ENCODE peak calls at places on chromosomes 2 and 18, in four cellular contexts. Y is GM12891, N is esophagus muscularis mucosa, X is HCT116. S is an unnamed sample.

GRCh38 chr2:221135699-221136098 is 436.4 kb downstream of the EPHA4 start:
- DNase-seq in N (no peak), Y (no peak), X (no peak), S (no peak)

GRCh38 chr18:62584241-62585120 is 61.7 kb downstream of the ZCCHC2 start:
- DNase-seq in Y (peak), X (peak), N (peak), S (peak)

GRCh38 chr2:196263181-196263747 is 91.9 kb upstream of the STK17B start:
- DNase-seq in X (no peak), Y (no peak), N (no peak), S (no peak)

GRCh38 chr18:28267878-28268625 is 91.1 kb upstream of the CDH2 start:
- DNase-seq in Y (no peak), N (no peak), X (no peak), S (peak)

GRCh38 chr18:43780782-43781340 is 503.6 kb upstream of the SYT4 start:
- DNase-seq in N (no peak), X (no peak), Y (no peak), S (no peak)

GRCh38 chr18:49682301-49683190 is 120.7 kb downstream of the LIPG start:
- DNase-seq in X (no peak), N (no peak), Y (no peak), S (no peak)

GRCh38 chr2:178401994-178402437 is 49.0 kb downstream of the PRKRA start:
- DNase-seq in Y (no peak), N (no peak), X (no peak), S (no peak)

GRCh38 chr2:163347982-163348842 is 387.6 kb downstream of the FIGN start:
- DNase-seq in N (peak), X (peak), Y (no peak), S (peak)

GRCh38 chr2:148876190-148876588 is 1.2 kb downstream of the KIF5C start:
- DNase-seq in Y (no peak), X (no peak), N (no peak), S (no peak)

GRCh38 chr2:181374741-181375675 is 82.2 kb upstream of the ITGA4 start:
- DNase-seq in X (no peak), N (no peak), Y (no peak), S (no peak)

GRCh38 chr2:221322741-221323140 is 249.4 kb downstream of the EPHA4 start:
- DNase-seq in X (no peak), Y (no peak), N (no peak), S (no peak)

GRCh38 chr2:189829092-189829843 is 45.0 kb downstream of the PMS1 start:
- DNase-seq in N (no peak), Y (no peak), X (no peak), S (no peak)

GRCh38 chr2:36403675-36404230 is 48.2 kb downstream of the CRIM1 start:
- DNase-seq in N (no peak), Y (no peak), X (peak), S (peak)

GRCh38 chr2:157746234-157746950 is 117.7 kb upstream of the ACVR1C start:
- DNase-seq in N (no peak), Y (no peak), X (no peak), S (no peak)

GRCh38 chr18:45962461-45962860 is 4.7 kb downstream of the EPG5 start:
- DNase-seq in Y (no peak), X (no peak), N (no peak), S (no peak)

DNA sequence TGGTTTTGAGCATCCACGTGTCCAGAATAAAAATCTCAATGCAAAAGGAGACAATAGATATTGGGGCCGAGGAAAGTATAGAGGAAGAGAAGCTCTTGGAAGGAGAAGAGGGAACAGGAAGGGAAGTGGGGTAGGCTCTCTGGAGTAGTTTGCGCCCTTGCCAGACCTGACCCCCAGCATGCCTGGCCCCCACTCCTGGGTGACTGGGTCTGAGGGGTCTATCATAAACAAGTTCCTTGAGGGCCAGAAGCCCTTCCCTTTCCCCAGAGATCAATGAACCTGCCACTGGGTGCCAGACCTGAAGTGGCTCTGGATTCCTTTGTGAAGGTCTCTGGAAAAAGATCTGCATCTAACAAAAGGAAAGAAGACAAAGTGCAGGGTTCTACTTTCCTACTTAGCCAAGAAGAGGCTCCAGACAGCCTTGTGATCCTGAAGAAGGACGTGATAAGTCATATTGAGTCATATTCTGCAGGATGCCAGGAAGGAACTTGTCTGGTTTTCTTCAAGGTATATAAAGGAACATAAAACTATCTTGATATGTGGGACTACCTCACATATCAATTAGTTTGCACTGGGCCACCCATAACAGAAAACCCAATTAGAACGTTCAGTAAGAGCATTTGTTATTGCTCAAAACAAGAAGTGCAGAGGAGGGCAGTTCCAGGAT is 18.7 kb upstream of the ATOH8 start:
- DNase-seq in N (no peak), Y (no peak), X (no peak), S (no peak)
- TF ChIP-seq POLR2A in N (no peak), Y (no peak), X (no peak), S (no peak)

GRCh38 chr2:215755651-215756350 is 257.6 kb downstream of the MREG start:
- DNase-seq in N (no peak), Y (no peak), X (no peak), S (no peak)
- TF ChIP-seq POLR2A in N (no peak), Y (no peak), X (no peak), S (no peak)

GRCh38 chr2:113183264-113183663 is 9.5 kb downstream of the PSD4 start:
- DNase-seq in N (no peak), Y (no peak), X (no peak), S (no peak)

GRCh38 chr2:113184531-113185230 is 10.9 kb downstream of the PSD4 start:
- DNase-seq in N (no peak), Y (no peak), X (no peak), S (no peak)

GRCh38 chr2:113181491-113182051 is 7.8 kb downstream of the PSD4 start:
- DNase-seq in Y (no peak), X (no peak), N (no peak), S (no peak)

GRCh38 chr2:113183703-113184102 is 9.9 kb downstream of the PSD4 start:
- DNase-seq in Y (no peak), X (no peak), N (no peak), S (no peak)

DNA sequence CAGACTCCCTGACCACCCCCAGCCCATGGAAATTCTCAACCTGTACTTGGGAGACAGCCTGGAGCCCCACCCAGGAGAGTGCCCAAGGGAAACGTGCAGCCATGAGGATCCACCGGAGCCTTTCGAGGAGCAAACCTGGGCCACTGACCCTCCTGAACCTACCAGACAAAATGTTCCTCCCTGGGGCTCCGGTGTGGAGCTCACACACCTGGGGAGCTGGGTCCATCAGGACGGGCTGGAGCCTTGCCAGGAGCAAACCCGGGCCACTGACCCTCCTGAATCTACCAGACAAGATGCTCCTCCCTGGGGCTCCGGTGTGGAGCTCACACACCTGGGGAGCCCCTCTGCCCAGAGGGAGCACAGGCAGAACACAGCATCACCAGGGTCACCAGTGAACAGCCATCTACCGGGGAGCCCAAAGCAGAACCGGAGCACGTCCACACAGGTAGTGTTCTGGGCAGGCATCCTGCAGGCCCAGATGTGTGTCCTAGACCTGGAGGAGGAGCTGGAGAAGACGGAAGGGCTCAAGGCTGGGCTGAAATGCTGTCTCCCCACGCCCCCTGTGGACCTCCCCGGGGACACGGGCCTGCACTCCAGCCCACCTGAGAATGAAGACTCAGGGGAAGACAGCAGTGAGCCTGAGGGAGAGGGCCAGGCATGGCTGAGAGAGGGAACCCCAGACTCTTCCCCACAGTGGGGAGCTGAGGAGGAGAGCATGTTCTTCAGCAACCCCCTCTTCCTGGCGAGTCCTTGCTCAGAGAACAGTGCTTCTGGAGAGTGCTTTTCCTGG is 8.9 kb downstream of the PSD4 start:
- DNase-seq in Y (no peak), N (no peak), X (no peak), S (no peak)
- TF ChIP-seq POLR2A in Y (no peak), N (no peak), X (no peak), S (no peak)

GRCh38 chr2:143704432-143705106 is 575.4 kb downstream of the ARHGAP15 start:
- DNase-seq in N (no peak), Y (no peak), X (no peak), S (no peak)
- TF ChIP-seq POLR2A in N (no peak), Y (no peak), X (no peak), S (no peak)

DNA sequence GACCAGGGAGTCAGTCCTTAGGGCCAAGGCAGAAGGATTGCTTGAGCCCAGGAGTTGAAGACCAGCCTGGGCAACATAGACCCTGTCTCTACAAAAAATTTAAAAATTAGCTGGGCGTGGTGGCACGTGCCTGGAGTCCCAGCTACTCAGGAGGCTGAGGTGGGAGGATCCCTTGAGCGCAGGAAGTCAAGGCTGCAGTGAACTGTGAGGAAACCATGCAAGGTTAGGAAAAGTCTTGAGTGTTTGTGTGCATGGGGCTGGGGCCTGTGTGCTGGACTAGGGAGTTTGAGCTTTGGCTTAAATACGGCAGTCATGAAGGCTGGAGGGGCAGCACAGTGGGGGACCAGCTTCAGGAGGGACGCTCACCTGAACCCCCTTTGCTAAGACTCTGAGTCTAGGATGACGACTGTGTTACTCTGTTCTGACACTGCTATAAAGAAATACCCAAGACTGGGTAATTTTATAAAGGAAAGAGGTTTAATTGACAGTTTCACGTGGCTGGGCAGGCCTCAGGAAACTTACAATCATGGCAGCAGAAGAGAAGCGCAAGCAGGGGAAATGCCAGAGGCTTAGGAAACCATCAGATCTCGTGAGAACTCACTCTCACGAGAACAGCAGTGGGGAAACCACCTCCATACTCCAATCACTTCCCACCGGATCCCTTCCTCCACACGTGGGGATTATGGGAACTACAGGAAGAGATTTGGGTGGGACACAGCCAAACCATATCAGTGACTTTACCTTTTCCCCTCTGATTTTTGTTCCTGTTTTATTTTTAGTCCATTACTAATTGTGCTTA is 39.4 kb downstream of the GORASP2 start:
- DNase-seq in Y (no peak), X (no peak), N (no peak), S (no peak)
- TF ChIP-seq POLR2A in Y (peak), X (no peak), N (no peak), S (no peak)

GRCh38 chr2:34337735-34338134 is 738.6 kb upstream of the FAM98A start:
- DNase-seq in N (no peak), X (no peak), Y (no peak), S (no peak)
- TF ChIP-seq POLR2A in N (no peak), X (no peak), Y (no peak), S (no peak)

DNA sequence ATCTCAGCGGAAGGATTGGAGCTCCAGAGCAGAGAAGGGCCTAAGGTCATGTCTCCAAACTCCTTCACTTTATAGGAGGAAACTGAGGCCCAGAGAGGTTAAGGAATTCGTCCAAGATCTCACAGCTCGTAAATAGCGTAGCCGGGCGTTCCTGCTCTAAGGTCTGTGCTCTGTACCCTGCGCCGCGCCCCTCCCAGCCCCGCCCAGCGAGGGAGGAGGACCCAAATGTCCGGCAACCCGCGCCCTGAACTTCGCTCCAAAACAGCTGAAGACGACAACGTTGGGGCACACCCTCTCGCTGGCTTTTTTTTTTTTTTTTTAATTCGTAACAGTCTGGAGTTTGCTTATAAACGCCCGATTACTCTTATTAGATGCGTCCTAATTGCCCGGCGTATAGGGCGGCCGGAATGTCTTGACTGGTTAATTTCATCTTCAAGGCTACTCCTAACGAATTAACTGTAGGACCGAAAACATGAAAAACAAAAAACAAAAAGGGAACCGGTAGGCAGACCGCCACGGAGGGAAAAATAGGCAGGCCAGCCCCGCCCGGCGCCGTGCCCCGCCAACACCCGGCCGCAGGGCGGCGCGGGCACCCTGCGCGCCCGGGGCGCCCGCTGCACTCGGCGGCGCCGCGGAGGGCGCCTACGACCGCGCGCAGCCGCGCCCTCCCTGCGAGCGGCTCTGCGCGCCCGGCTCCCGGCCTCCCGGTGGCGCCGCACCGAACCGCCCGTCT is 928 bp upstream of the FOSL2 start:
- DNase-seq in Y (peak), N (peak), X (peak), S (peak)
- TF ChIP-seq POLR2A in Y (no peak), N (peak), X (no peak), S (peak)

S was measured in H54.